ENCODE peak calls at places on chromosome 11, in ten cellular contexts. S is ovary, N is body of pancreas, Z is A549, A is adrenal gland, Y is tibial nerve, P is heart left ventricle, H is esophagus squamous epithelium, C is HCT116, T is H1. X is an unnamed sample.

GRCh38 chr11:28296426-28296825 is 188.2 kb downstream of the METTL15 start:
- DNase-seq in S (no peak), T (no peak), A (no peak), Z (no peak), Y (no peak), H (no peak), C (no peak), P (no peak), N (no peak), X (no peak)

GRCh38 chr11:118619444-118620205 is 12.2 kb downstream of the PHLDB1 start:
- DNase-seq in T (no peak), C (no peak), H (no peak), Y (peak; percentile 52), Z (no peak), A (peak; percentile 82), S (no peak), P (peak; percentile 66), N (peak; percentile 29), X (peak; percentile 80)

GRCh38 chr11:7927635-7928034 is 3.4 kb downstream of the OR10A6 start:
- DNase-seq in Y (no peak), C (no peak), H (no peak), Z (no peak), A (no peak), P (no peak), T (no peak), N (no peak), S (no peak), X (no peak)

GRCh38 chr11:108632041-108632440 is 32.8 kb upstream of the DDX10 start:
- DNase-seq in C (no peak), H (no peak), P (no peak), Z (no peak), N (no peak), S (no peak), T (no peak), Y (no peak), A (no peak), X (no peak)

GRCh38 chr11:21810650-21811049 is 382.2 kb upstream of the ANO5 start:
- DNase-seq in P (no peak), C (no peak), A (no peak), H (no peak), S (no peak), Z (no peak), Y (no peak), T (no peak), N (no peak), X (no peak)

GRCh38 chr11:121328967-121329653 is 36.5 kb downstream of the SC5D start:
- DNase-seq in S (no peak), A (no peak), Y (no peak), P (no peak), T (no peak), C (no peak), N (no peak), Z (no peak), H (no peak), X (no peak)

GRCh38 chr11:86179646-86180064 is 64.9 kb upstream of the EED start:
- DNase-seq in S (no peak), Z (no peak), T (no peak), P (no peak), A (no peak), C (no peak), Y (no peak), N (peak; percentile 51), H (no peak), X (no peak)

GRCh38 chr11:117565709-117566108 is 231.3 kb downstream of the DSCAML1 start:
- DNase-seq in P (no peak), Y (no peak), A (no peak), T (no peak), Z (no peak), C (no peak), N (no peak), S (no peak), H (no peak), X (no peak)

GRCh38 chr11:134418119-134418840 is 6.2 kb upstream of the B3GAT1 start:
- DNase-seq in Z (no peak), P (no peak), H (no peak), Y (no peak), S (no peak), N (no peak), T (no peak), C (no peak), A (peak; percentile 3), X (no peak)

GRCh38 chr11:8787372-8787771 is 104.8 kb downstream of the RPL27A start:
- DNase-seq in N (no peak), C (no peak), Y (no peak), Z (no peak), P (no peak), T (no peak), A (no peak), H (no peak), S (no peak), X (no peak)

GRCh38 chr11:17277024-17277584 is 565 bp downstream of the NUCB2 start:
- DNase-seq in P (no peak), H (no peak), S (no peak), Z (peak; percentile 34), T (no peak), A (peak; percentile 26), N (no peak), Y (no peak), C (no peak), X (peak; percentile 77)

GRCh38 chr11:13680501-13681264 is 12.2 kb downstream of the FAR1 start:
- DNase-seq in T (no peak), S (no peak), N (no peak), P (peak; percentile 17), Y (no peak), C (no peak), Z (no peak), A (peak; percentile 10), H (no peak), X (no peak)

GRCh38 chr11:79290766-79291165 is 150.1 kb downstream of the TENM4 start:
- DNase-seq in A (no peak), T (no peak), H (no peak), Y (no peak), C (no peak), N (no peak), P (no peak), Z (no peak), S (no peak), X (no peak)

GRCh38 chr11:124898711-124899110 is 1.0 kb upstream of the ROBO4 start:
- DNase-seq in Y (peak; percentile 7), A (peak; percentile 73), C (no peak), T (peak; percentile 47), S (peak; percentile 93), Z (no peak), P (peak; percentile 63), N (no peak), H (no peak), X (peak; percentile 67)

GRCh38 chr11:12207384-12208150 is 97.2 kb downstream of the MICAL2 start:
- DNase-seq in P (no peak), A (no peak), Z (no peak), H (no peak), Y (no peak), N (no peak), S (no peak), C (no peak), T (no peak), X (no peak)

GRCh38 chr11:43021466-43021865 is 290.3 kb upstream of the API5 start:
- DNase-seq in H (no peak), Z (no peak), N (no peak), Y (no peak), A (peak; percentile 10), S (no peak), T (no peak), P (no peak), C (no peak), X (no peak)

GRCh38 chr11:74288161-74288560 is 23.3 kb downstream of the P4HA3 start:
- DNase-seq in Z (peak; percentile 86), S (no peak), T (no peak), A (peak; percentile 44), H (no peak), C (no peak), Y (no peak), P (no peak), N (no peak), X (no peak)
- H3K27ac ChIP-seq in Z (peak overlapping the region; percentile 96), S (no peak overlapping the region), T (no peak overlapping the region), A (no peak overlapping the region), H (no peak overlapping the region), C (no peak overlapping the region), Y (no peak overlapping the region), P (no peak overlapping the region), N (no peak overlapping the region), X (peak overlapping the region; percentile 64)

GRCh38 chr11:44892843-44893242 is 57.8 kb downstream of the TP53I11 start:
- DNase-seq in Y (no peak), P (no peak), T (no peak), N (no peak), A (no peak), S (no peak), C (no peak), Z (no peak), H (no peak), X (no peak)
- H3K4me3 ChIP-seq in Y (no peak overlapping the region), P (no peak overlapping the region), T (no peak overlapping the region), N (no peak overlapping the region), A (no peak overlapping the region), S (no peak overlapping the region), C (no peak overlapping the region), Z (no peak overlapping the region), H (no peak overlapping the region), X (no peak overlapping the region)

DNA sequence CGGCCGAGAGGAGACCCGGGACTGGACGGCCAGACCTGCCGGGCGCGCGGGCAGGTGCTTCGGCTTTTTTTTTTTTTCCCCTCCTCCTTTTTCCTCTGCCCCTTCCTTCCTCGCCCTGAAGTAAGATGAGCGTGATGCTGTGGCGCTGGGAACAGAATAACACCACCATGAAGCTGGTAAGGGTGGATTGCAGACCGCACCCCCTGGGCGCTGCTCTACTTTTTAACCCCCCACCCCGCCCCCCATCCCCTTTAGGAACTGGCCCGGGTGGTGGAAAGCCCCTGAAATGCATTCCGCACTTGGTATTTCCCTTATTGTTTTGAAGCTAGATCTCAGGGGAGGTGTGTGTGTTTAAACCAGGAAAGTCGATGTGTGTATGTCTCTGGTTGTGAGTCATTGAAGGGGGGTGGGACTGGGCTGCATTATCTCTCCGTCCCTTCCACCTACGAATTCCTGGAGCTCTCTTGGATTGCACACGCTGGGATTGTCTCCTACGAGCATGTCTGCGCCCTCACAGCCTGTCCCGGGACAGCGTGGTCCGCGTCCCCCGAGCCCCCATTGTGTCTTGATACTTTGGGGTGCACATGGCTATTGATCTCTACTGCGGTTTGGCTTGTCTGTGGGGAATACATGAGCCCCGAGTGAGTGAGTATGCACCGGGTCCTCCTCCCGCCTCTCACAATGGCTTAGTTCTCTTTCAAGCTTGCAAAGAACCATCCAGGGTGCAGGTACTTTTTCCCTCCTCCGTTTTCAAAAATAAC is 64.9 kb downstream of the NAV2 start:
- DNase-seq in S (no peak), P (no peak), H (no peak), Y (no peak), T (no peak), N (peak; percentile 35), A (peak; percentile 15), Z (peak; percentile 68), C (no peak), X (no peak)
- TF ChIP-seq POLR2A in S (no peak), P (no peak), H (no peak), Y (no peak), T (peak; percentile 78), N (no peak), A (no peak), Z (no peak), C (no peak), X (no peak)

DNA sequence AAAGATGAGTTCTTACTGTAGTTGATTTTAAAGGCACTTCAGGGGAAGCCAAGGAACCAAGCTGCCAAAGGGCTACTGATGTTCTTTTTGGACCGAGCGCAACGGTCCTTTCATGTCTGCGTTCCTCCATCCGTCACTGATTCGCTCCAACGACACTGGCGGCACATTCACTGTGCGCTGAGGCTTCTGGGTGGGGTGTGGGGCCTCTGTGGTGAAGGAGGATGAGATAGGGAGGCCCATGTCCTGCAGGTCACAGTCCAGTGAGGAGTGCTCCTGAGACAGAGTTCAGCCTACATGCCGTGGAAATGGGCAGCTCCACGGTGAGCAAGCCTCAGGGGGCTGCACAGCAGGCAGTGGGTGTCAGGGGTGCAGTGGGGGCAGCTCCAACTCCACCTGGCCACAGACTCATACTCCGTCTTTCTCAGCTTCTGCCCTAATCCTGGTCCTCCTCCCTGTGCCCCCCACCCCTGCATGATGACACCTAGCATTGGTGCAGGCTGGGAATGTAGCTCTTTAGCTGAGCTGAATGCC is 87.8 kb upstream of the SHANK2 start:
- DNase-seq in T (no peak), Z (no peak), Y (no peak), S (no peak), P (no peak), H (no peak), N (no peak), C (no peak), A (no peak), X (no peak)
- H3K27ac ChIP-seq in T (no peak overlapping the region), Z (no peak overlapping the region), Y (no peak overlapping the region), S (no peak overlapping the region), P (no peak overlapping the region), H (no peak overlapping the region), N (no peak overlapping the region), C (no peak overlapping the region), A (no peak overlapping the region), X (no peak overlapping the region)